ENCODE peak calls at places on chromosomes 16 and 17, in four cellular contexts. One of them, this sample, is unnamed.

GRCh38 chr16:86120201-86120981 is 221.4 kb downstream of the IRF8 start:
- DNase-seq in OCI-LY7: no peak
- DNase-seq in AG04449: no peak
- DNase-seq in uterus: no peak
- DNase-seq in this sample: no peak

GRCh38 chr17:66006654-66007053 is 185.3 kb downstream of the CEP112 start:
- DNase-seq in OCI-LY7: no peak
- DNase-seq in AG04449: no peak
- DNase-seq in uterus: no peak
- DNase-seq in this sample: no peak

GRCh38 chr17:77537566-77537965 is 396.8 kb downstream of the SEC14L1 start:
- DNase-seq in OCI-LY7: no peak
- DNase-seq in AG04449: no peak
- DNase-seq in uterus: no peak
- DNase-seq in this sample: no peak

GRCh38 chr16:19722269-19722952 is 4.3 kb downstream of the IQCK start:
- DNase-seq in OCI-LY7: no peak
- DNase-seq in AG04449: no peak
- DNase-seq in uterus: no peak
- DNase-seq in this sample: no peak

GRCh38 chr17:35765086-35765710 is 4.5 kb downstream of the C17orf50 start:
- DNase-seq in OCI-LY7: no peak
- DNase-seq in AG04449: no peak
- DNase-seq in uterus: no peak
- DNase-seq in this sample: no peak

GRCh38 chr16:31352344-31353115 is 2.4 kb upstream of the ITGAX start:
- DNase-seq in OCI-LY7: peak
- DNase-seq in AG04449: no peak
- DNase-seq in uterus: no peak
- DNase-seq in this sample: no peak

GRCh38 chr17:20965492-20965891 is 77.3 kb downstream of the USP22 start:
- DNase-seq in OCI-LY7: no peak
- DNase-seq in AG04449: no peak
- DNase-seq in uterus: no peak
- DNase-seq in this sample: no peak

GRCh38 chr16:75196826-75197225 is 10.1 kb downstream of the CTRB2 start:
- DNase-seq in OCI-LY7: no peak
- DNase-seq in AG04449: no peak
- DNase-seq in uterus: no peak
- DNase-seq in this sample: no peak

GRCh38 chr16:14051110-14051729 is 19.9 kb upstream of the MRTFB start:
- DNase-seq in OCI-LY7: no peak
- DNase-seq in AG04449: no peak
- DNase-seq in uterus: no peak
- DNase-seq in this sample: no peak

GRCh38 chr16:30113031-30113710 is at the start of gene GDPD3:
- DNase-seq in OCI-LY7: no peak
- DNase-seq in AG04449: no peak
- DNase-seq in uterus: no peak
- DNase-seq in this sample: no peak

GRCh38 chr17:48907713-48908046 is 527 bp upstream of the UBE2Z start:
- DNase-seq in OCI-LY7: no peak
- DNase-seq in AG04449: no peak
- DNase-seq in uterus: no peak
- DNase-seq in this sample: no peak

GRCh38 chr16:89135166-89135565 is 36.4 kb upstream of the CDH15 start:
- DNase-seq in OCI-LY7: no peak
- DNase-seq in AG04449: no peak
- DNase-seq in uterus: no peak
- DNase-seq in this sample: no peak

GRCh38 chr16:89478576-89479221 is 11.7 kb downstream of the ANKRD11 start:
- DNase-seq in OCI-LY7: no peak
- DNase-seq in AG04449: no peak
- DNase-seq in uterus: no peak
- DNase-seq in this sample: no peak

GRCh38 chr16:49856741-49857330 is 924 bp upstream of the ZNF423 start:
- DNase-seq in OCI-LY7: peak
- DNase-seq in AG04449: peak
- DNase-seq in uterus: peak
- DNase-seq in this sample: peak

GRCh38 chr17:71664867-71665266 is 456.0 kb upstream of the SOX9 start:
- DNase-seq in OCI-LY7: no peak
- DNase-seq in AG04449: no peak
- DNase-seq in uterus: no peak
- DNase-seq in this sample: no peak

GRCh38 chr16:3274490-3274889 is 8.8 kb upstream of the ZNF263 start:
- DNase-seq in OCI-LY7: peak
- DNase-seq in AG04449: no peak
- DNase-seq in uterus: no peak
- DNase-seq in this sample: no peak

GRCh38 chr16:84597518-84598390 is 20.1 kb downstream of the COTL1 start:
- DNase-seq in OCI-LY7: peak
- DNase-seq in AG04449: no peak
- DNase-seq in uterus: no peak
- DNase-seq in this sample: no peak

GRCh38 chr16:69378036-69378435 is 7.8 kb downstream of the TERF2 start:
- DNase-seq in OCI-LY7: no peak
- DNase-seq in AG04449: no peak
- DNase-seq in uterus: no peak
- DNase-seq in this sample: no peak

GRCh38 chr17:81399481-81400153 is 4.4 kb downstream of the BAHCC1 start:
- DNase-seq in OCI-LY7: no peak
- DNase-seq in AG04449: no peak
- DNase-seq in uterus: no peak
- DNase-seq in this sample: no peak

GRCh38 chr17:75103601-75104554 is 5.9 kb upstream of the ARMC7 start:
- DNase-seq in OCI-LY7: no peak
- DNase-seq in AG04449: no peak
- DNase-seq in uterus: no peak
- DNase-seq in this sample: no peak

GRCh38 chr17:75105269-75106080 is 4.3 kb upstream of the ARMC7 start:
- DNase-seq in OCI-LY7: peak
- DNase-seq in AG04449: no peak
- DNase-seq in uterus: no peak
- DNase-seq in this sample: no peak

GRCh38 chr17:75099881-75100595 is 9.7 kb upstream of the ARMC7 start:
- DNase-seq in OCI-LY7: no peak
- DNase-seq in AG04449: no peak
- DNase-seq in uterus: no peak
- DNase-seq in this sample: no peak

GRCh38 chr17:75098861-75099260 is 10.9 kb upstream of the ARMC7 start:
- DNase-seq in OCI-LY7: no peak
- DNase-seq in AG04449: no peak
- DNase-seq in uterus: no peak
- DNase-seq in this sample: no peak

GRCh38 chr17:75102385-75102821 is 7.4 kb upstream of the ARMC7 start:
- DNase-seq in OCI-LY7: peak
- DNase-seq in AG04449: no peak
- DNase-seq in uterus: no peak
- DNase-seq in this sample: no peak
- TF ChIP-seq CTCF in OCI-LY7: no peak
- TF ChIP-seq CTCF in AG04449: no peak
- TF ChIP-seq CTCF in uterus: no peak
- TF ChIP-seq CTCF in this sample: no peak

GRCh38 chr17:75856062-75856681 is 1.0 kb upstream of the WBP2 start:
- DNase-seq in OCI-LY7: peak
- DNase-seq in AG04449: no peak
- DNase-seq in uterus: no peak
- DNase-seq in this sample: no peak

GRCh38 chr17:75855310-75856061 is at the start of gene WBP2:
- DNase-seq in OCI-LY7: peak
- DNase-seq in AG04449: peak
- DNase-seq in uterus: peak
- DNase-seq in this sample: peak

GRCh38 chr17:75853410-75853809 is 1.7 kb downstream of the WBP2 start:
- DNase-seq in OCI-LY7: no peak
- DNase-seq in AG04449: no peak
- DNase-seq in uterus: no peak
- DNase-seq in this sample: no peak

GRCh38 chr17:75854111-75854748 is 905 bp downstream of the WBP2 start:
- DNase-seq in OCI-LY7: no peak
- DNase-seq in AG04449: no peak
- DNase-seq in uterus: no peak
- DNase-seq in this sample: no peak

GRCh38 chr17:75854881-75855309 is 240 bp downstream of the WBP2 start:
- DNase-seq in OCI-LY7: no peak
- DNase-seq in AG04449: no peak
- DNase-seq in uterus: no peak
- DNase-seq in this sample: no peak
- TF ChIP-seq CTCF in OCI-LY7: no peak
- TF ChIP-seq CTCF in AG04449: no peak
- TF ChIP-seq CTCF in uterus: no peak
- TF ChIP-seq CTCF in this sample: no peak

GRCh38 chr17:57923182-57923872 is 31.9 kb downstream of the CUEDC1 start:
- DNase-seq in OCI-LY7: no peak
- DNase-seq in AG04449: no peak
- DNase-seq in uterus: no peak
- DNase-seq in this sample: no peak
- TF ChIP-seq CTCF in OCI-LY7: no peak
- TF ChIP-seq CTCF in AG04449: no peak
- TF ChIP-seq CTCF in uterus: no peak
- TF ChIP-seq CTCF in this sample: no peak

DNA sequence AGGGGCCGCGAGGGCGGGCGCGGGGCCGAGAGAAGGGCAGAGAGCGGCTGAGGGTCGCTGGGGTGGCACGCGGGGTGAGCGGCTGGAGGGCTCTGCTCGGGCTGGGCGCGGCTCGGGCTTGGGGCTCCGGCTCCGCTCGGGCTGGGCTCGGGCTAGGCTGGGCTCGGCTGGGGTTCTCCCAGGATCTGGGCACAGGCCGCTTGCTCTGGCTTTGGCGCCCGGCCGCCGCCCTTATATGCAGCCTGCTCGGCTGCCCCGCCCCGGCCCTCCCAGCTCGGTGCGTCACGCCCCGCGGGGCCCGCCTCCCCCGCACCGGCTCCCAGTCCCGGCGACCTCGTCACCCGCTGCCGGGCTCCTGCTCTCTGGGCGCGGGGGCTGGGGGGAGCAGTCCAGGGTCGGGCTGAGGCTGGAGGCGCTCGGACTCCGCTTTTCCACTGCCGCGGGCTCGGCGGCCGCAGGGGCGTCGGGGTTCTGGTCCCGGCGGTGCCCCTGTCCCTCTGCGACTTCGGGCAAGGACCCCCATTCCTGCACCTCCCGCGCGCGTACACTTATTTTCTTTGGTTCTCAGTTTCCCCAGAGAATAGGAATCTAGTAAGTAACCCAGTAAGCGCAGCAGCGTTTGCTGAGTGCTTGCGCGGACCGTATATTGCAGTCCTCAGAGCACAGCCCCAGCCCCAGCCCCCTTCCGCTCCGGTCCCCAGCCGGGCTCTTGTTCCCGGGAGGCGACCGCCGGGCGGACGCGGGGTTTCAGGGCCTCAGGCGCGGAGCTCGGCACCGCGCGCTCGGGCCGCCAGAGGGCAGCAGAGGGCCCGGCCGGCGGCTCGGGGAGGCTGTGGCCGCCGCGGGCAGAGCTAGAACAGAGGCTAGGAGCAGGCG is at the start of gene RASD1:
- DNase-seq in OCI-LY7: peak
- DNase-seq in AG04449: no peak
- DNase-seq in uterus: peak
- DNase-seq in this sample: peak
- TF ChIP-seq CTCF in OCI-LY7: peak
- TF ChIP-seq CTCF in AG04449: peak
- TF ChIP-seq CTCF in uterus: peak
- TF ChIP-seq CTCF in this sample: peak

GRCh38 chr16:57736419-57737281 is 1.1 kb downstream of the KATNB1 start:
- DNase-seq in OCI-LY7: peak
- DNase-seq in AG04449: peak
- DNase-seq in uterus: no peak
- DNase-seq in this sample: peak
- TF ChIP-seq CTCF in OCI-LY7: peak
- TF ChIP-seq CTCF in AG04449: no peak
- TF ChIP-seq CTCF in uterus: no peak
- TF ChIP-seq CTCF in this sample: peak

GRCh38 chr17:56723471-56723870 is 110.2 kb downstream of the C17orf67 start:
- DNase-seq in OCI-LY7: no peak
- DNase-seq in AG04449: no peak
- DNase-seq in uterus: no peak
- DNase-seq in this sample: no peak

GRCh38 chr17:56733833-56734232 is 99.9 kb downstream of the C17orf67 start:
- DNase-seq in OCI-LY7: no peak
- DNase-seq in AG04449: no peak
- DNase-seq in uterus: no peak
- DNase-seq in this sample: no peak

GRCh38 chr17:56725144-56725543 is 108.6 kb downstream of the C17orf67 start:
- DNase-seq in OCI-LY7: no peak
- DNase-seq in AG04449: no peak
- DNase-seq in uterus: no peak
- DNase-seq in this sample: no peak

GRCh38 chr17:56727876-56728617 is 105.7 kb downstream of the C17orf67 start:
- DNase-seq in OCI-LY7: no peak
- DNase-seq in AG04449: no peak
- DNase-seq in uterus: no peak
- DNase-seq in this sample: no peak
- TF ChIP-seq CTCF in OCI-LY7: no peak
- TF ChIP-seq CTCF in AG04449: no peak
- TF ChIP-seq CTCF in uterus: no peak
- TF ChIP-seq CTCF in this sample: no peak